ENCODE peak calls at places on chromosomes 11 and 22, in six cellular contexts. L is transverse colon, B is SK-N-SH, U is A549, R is stomach, I is K562. C is an unnamed sample. For H3K4me1, the result is how much of the 10 kb centered on the place peaks cover.

GRCh38 chr11:108916290-108916689 is 251.4 kb downstream of the DDX10 start:
- DNase-seq in L (no peak), B (no peak), U (no peak), R (no peak), I (no peak), C (no peak)

GRCh38 chr11:112175596-112175947 is 260 bp downstream of the BCO2 start:
- DNase-seq in L (no peak), B (no peak), U (no peak), R (no peak), I (no peak), C (no peak)

GRCh38 chr11:57885298-57886035 is 123.9 kb downstream of the CTNND1 start:
- DNase-seq in L (no peak), B (no peak), U (peak), R (no peak), I (no peak), C (no peak)

GRCh38 chr11:67281552-67282150 is 7.5 kb upstream of the ANKRD13D start:
- DNase-seq in L (peak), B (no peak), U (no peak), R (no peak), I (no peak), C (no peak)

GRCh38 chr11:45751430-45751829 is 53.5 kb upstream of the SLC35C1 start:
- DNase-seq in L (no peak), B (no peak), U (no peak), R (no peak), I (peak), C (no peak)

GRCh38 chr11:19632435-19632834 is 80.2 kb upstream of the NAV2 start:
- DNase-seq in L (no peak), B (peak), U (no peak), R (no peak), I (no peak), C (no peak)

GRCh38 chr11:111840143-111840542 is 31.2 kb downstream of the ALG9 start:
- DNase-seq in L (no peak), B (no peak), U (no peak), R (no peak), I (no peak), C (no peak)

GRCh38 chr11:67357831-67358555 is 4.6 kb upstream of the POLD4 start:
- DNase-seq in L (no peak), B (peak), U (peak), R (no peak), I (peak), C (no peak)

GRCh38 chr11:763549-764321 is 13.6 kb downstream of the GATD1 start:
- DNase-seq in L (no peak), B (peak), U (no peak), R (no peak), I (no peak), C (no peak)

GRCh38 chr11:101397941-101398340 is 185.9 kb downstream of the TRPC6 start:
- DNase-seq in L (no peak), B (no peak), U (no peak), R (no peak), I (no peak), C (no peak)

GRCh38 chr22:19767427-19768380 is 7.1 kb downstream of the TBX1 start:
- DNase-seq in L (no peak), B (no peak), U (no peak), R (no peak), I (peak), C (no peak)

GRCh38 chr22:37672920-37673453 is 2.4 kb upstream of the LGALS1 start:
- DNase-seq in L (peak), B (no peak), U (no peak), R (no peak), I (no peak), C (no peak)

GRCh38 chr11:78855146-78855545 is 280.5 kb upstream of the NARS2 start:
- DNase-seq in L (no peak), B (no peak), U (no peak), R (no peak), I (no peak), C (no peak)

GRCh38 chr11:119803139-119803538 is 74.1 kb upstream of the NECTIN1 start:
- DNase-seq in L (no peak), B (no peak), U (no peak), R (no peak), I (no peak), C (no peak)

GRCh38 chr11:129115652-129116585 is 76.2 kb downstream of the ARHGAP32 start:
- DNase-seq in L (no peak), B (no peak), U (peak), R (no peak), I (no peak), C (no peak)

GRCh38 chr22:23034621-23035556 is 35.4 kb upstream of the GNAZ start:
- DNase-seq in L (no peak), B (no peak), U (no peak), R (no peak), I (peak), C (peak)

GRCh38 chr11:6320411-6321207 is at the start of gene CAVIN3:
- DNase-seq in L (peak), B (peak), U (peak), R (peak), I (no peak), C (peak)

GRCh38 chr11:114586797-114587196 is 8.8 kb downstream of the NXPE4 start:
- DNase-seq in L (no peak), B (no peak), U (peak), R (no peak), I (no peak), C (no peak)

DNA sequence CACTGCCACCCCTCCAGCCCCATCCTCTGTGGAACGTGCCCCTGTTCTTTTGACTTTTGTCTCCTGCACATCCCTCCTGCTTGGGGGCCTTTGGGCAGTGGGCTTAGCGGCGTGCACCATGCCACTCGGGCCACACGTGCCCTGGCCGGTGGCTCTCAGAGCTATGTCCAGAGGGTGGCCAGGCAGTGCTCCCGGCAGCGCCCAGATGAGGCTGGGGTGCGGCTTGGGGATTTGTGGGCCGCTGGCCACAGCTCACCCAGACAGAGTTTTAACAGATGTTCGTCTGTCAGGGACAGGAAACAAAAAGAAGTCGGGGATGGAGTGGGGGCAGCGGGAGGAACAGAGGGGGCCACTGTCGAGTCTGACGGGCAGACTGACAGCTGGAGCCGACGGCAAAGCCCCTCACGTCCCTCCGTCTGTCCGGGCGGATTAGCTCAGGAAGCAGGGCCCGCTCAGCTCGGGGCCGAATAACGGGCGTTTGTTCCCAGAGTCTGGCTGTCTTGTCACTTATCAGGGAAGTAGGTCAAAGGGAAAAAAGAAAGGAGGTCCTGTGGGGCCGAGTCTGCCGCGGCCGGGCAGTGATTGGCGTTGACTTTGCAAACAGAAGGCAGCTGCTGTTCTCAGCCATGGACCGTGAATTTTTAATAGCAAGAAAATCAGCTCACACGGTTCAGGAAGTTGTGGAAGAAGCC is 61.6 kb downstream of the LRP5 start:
- DNase-seq in L (peak), B (peak), U (no peak), R (peak), I (no peak), C (no peak)
- H3K4me1 ChIP-seq in L (under half), B (half or more), U (under half), R (half or more), I (under half), C (half or more)

DNA sequence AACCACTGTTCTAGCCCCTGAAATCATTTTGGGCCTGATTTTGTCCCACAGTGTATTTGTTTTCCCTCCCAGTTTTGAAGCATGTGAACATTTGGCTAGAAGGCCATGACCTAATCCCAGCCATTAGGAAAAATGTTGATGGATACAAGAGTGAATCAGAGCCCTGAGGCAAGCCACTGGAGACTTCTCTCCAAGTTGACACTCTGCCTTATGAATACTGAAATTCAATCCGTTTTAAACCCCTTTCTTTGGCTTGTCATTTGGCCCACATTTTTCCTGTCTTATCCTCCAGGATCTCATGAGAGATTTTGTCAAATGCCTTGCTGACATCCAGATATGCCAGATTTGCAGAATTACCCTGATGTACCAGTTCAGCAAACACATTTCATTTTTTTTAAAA is 158.8 kb downstream of the FAT3 start:
- DNase-seq in L (no peak), B (no peak), U (peak), R (no peak), I (no peak), C (no peak)
- TF ChIP-seq EP300 in L (no peak), B (no peak), U (no peak), R (no peak), I (no peak), C (no peak)

DNA sequence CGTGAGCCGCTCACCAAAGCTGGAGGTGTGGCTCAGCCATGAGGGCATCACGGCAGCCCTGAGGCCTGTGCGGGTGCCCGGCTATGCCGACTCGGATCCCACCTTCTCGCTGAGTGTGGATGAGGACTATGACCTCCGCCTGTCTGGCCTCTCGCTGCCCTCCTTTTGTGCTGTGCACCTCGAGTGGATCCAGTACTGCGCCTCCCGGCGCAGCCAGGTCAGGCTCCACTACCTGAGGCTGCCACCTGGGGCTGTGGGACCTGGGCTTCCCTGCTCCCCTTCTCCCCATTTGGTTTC is 3.8 kb upstream of the SIPA1 start:
- DNase-seq in L (no peak), B (no peak), U (no peak), R (no peak), I (no peak), C (no peak)
- TF ChIP-seq CTCF in L (no peak), B (no peak), U (no peak), R (no peak), I (no peak), C (no peak)

GRCh38 chr11:34344410-34345011 is 13.3 kb downstream of the ABTB2 start:
- DNase-seq in L (no peak), B (no peak), U (no peak), R (no peak), I (no peak), C (no peak)

GRCh38 chr11:34343153-34343552 is 14.7 kb downstream of the ABTB2 start:
- DNase-seq in L (no peak), B (no peak), U (peak), R (no peak), I (no peak), C (no peak)

GRCh38 chr11:34345012-34345804 is 12.6 kb downstream of the ABTB2 start:
- DNase-seq in L (no peak), B (no peak), U (peak), R (peak), I (no peak), C (no peak)

GRCh38 chr11:34342008-34342533 is 15.7 kb downstream of the ABTB2 start:
- DNase-seq in L (peak), B (no peak), U (no peak), R (no peak), I (no peak), C (no peak)

GRCh38 chr11:34343686-34344085 is 14.1 kb downstream of the ABTB2 start:
- DNase-seq in L (no peak), B (no peak), U (no peak), R (no peak), I (no peak), C (no peak)
- H3K4me1 ChIP-seq in L (under half), B (under half), U (half or more), R (half or more), I (under half), C (half or more)